ENCODE peak calls at places on chromosomes 4 and X, in five cellular contexts. Z, M, N, D and F are unnamed samples.

GRCh38 chrX:23118163-23118562 is 118.4 kb downstream of the DDX53 start:
- DNase-seq in Z (no peak), M (no peak), N (no peak), D (no peak), F (no peak)

GRCh38 chr4:167233523-167234387 is 539 bp downstream of the SPOCK3 start:
- DNase-seq in Z (peak; percentile 4), M (no peak), N (no peak), D (no peak), F (no peak)

GRCh38 chr4:150302553-150302952 is 224.3 kb downstream of the DCLK2 start:
- DNase-seq in Z (no peak), M (peak; percentile 76), N (no peak), D (peak; percentile 70), F (no peak)

GRCh38 chr4:41156574-41156973 is 57.8 kb downstream of the APBB2 start:
- DNase-seq in Z (no peak), M (no peak), N (no peak), D (no peak), F (no peak)

GRCh38 chr4:165802452-165802851 is 70.6 kb upstream of the TLL1 start:
- DNase-seq in Z (no peak), M (no peak), N (no peak), D (no peak), F (no peak)

GRCh38 chr4:155722336-155722735 is 36.5 kb upstream of the GUCY1B1 start:
- DNase-seq in Z (no peak), M (no peak), N (no peak), D (no peak), F (no peak)

GRCh38 chr4:8308856-8309771 is 39.6 kb downstream of the HTRA3 start:
- DNase-seq in Z (no peak), M (no peak), N (no peak), D (peak; percentile 90), F (peak; percentile 24)

GRCh38 chr4:82745173-82745842 is 53.3 kb downstream of the SCD5 start:
- DNase-seq in Z (no peak), M (no peak), N (no peak), D (no peak), F (no peak)

GRCh38 chr4:71194454-71194853 is 144.4 kb upstream of the SLC4A4 start:
- DNase-seq in Z (no peak), M (no peak), N (no peak), D (no peak), F (no peak)

GRCh38 chrX:15160558-15160957 is 109.3 kb downstream of the ASB9 start:
- DNase-seq in Z (no peak), M (no peak), N (no peak), D (no peak), F (no peak)

GRCh38 chrX:7028246-7028645 is 119.3 kb upstream of the STS start:
- DNase-seq in Z (no peak), M (no peak), N (no peak), D (no peak), F (no peak)

GRCh38 chr4:48968814-48969213 is 17.3 kb upstream of the CWH43 start:
- DNase-seq in Z (no peak), M (no peak), N (no peak), D (no peak), F (no peak)

GRCh38 chrX:23784487-23785301 is 1.7 kb downstream of the SAT1 start:
- DNase-seq in Z (no peak), M (peak; percentile 48), N (no peak), D (no peak), F (no peak)

GRCh38 chrX:68654693-68655092 is 7.2 kb downstream of the STARD8 start:
- DNase-seq in Z (no peak), M (no peak), N (no peak), D (no peak), F (no peak)

GRCh38 chr4:123741906-123742305 is 345.3 kb downstream of the SPRY1 start:
- DNase-seq in Z (no peak), M (no peak), N (no peak), D (no peak), F (no peak)

GRCh38 chrX:131747173-131747572 is 203.3 kb downstream of the OR13H1 start:
- DNase-seq in Z (no peak), M (no peak), N (peak; percentile 86), D (peak; percentile 89), F (peak; percentile 79)

GRCh38 chr4:119559044-119559647 is 69.5 kb downstream of the PDE5A start:
- DNase-seq in Z (no peak), M (peak; percentile 28), N (no peak), D (no peak), F (no peak)

GRCh38 chr4:188697217-188697616 is 558.0 kb downstream of the TRIML1 start:
- DNase-seq in Z (no peak), M (no peak), N (no peak), D (no peak), F (no peak)
- TF ChIP-seq POLR2A in Z (no peak), M (no peak), N (no peak), D (no peak), F (no peak)

GRCh38 chr4:78059524-78059889 is 2.4 kb downstream of the FRAS1 start:
- DNase-seq in Z (no peak), M (peak; percentile 72), N (peak; percentile 59), D (peak; percentile 70), F (peak; percentile 21)

GRCh38 chr4:78057600-78058560 is 757 bp downstream of the FRAS1 start:
- DNase-seq in Z (peak; percentile 18), M (no peak), N (peak; percentile 40), D (peak; percentile 75), F (peak; percentile 54)

GRCh38 chr4:78057135-78057599 is at the start of gene FRAS1:
- DNase-seq in Z (peak; percentile 19), M (no peak), N (peak; percentile 18), D (peak; percentile 68), F (no peak)

GRCh38 chr4:78059938-78060337 is 2.8 kb downstream of the FRAS1 start:
- DNase-seq in Z (no peak), M (no peak), N (no peak), D (no peak), F (no peak)

DNA sequence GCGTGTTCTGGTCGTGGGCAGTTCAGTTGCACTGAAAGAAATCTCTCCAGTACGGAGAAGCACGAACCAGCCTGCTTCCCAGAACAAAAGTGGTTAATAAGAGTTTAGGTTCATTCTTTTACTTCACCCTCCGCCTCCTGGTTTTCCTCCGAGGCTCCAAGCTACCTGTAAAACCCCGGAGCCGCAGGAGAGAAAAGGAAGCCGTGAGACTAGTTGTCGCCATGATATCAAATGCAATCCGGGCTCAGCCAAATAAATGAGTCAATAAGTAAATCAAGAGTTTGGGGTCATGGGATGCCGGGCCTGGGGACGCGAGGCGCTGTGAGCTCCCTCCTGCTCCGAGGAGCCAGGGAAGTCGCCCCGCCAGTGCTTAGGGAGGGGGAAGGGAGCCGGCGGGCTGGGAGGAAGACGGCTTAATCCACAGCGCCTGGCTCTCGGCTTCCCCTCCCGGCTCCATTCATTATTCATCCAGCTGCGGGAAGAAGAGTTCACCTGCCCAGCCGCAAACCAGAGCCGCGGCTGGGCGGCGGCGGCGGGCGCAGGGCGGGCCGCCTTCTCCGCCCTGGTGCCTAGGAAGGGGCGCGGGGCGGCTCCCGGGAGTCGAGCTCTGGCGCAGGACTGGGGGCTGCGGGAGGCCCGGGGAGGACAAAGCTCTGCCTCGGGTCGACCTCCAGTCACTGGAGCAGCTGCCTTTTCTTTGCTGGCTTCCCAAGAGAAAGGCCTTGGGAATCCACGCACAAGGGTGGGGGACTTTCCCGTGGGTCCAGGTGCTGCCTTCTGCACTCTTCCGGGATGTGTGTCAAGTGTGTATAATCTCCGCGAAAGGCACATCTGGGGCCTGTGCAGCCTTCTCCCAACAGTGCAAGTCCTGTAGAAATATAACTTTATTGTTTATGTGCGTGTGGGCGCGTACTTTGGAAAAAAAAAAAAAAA is 1.7 kb downstream of the FRAS1 start:
- DNase-seq in Z (no peak), M (no peak), N (peak; percentile 41), D (peak; percentile 77), F (no peak)
- TF ChIP-seq POLR2AphosphoS5 in Z (no peak), M (no peak), N (no peak), D (no peak), F (no peak)

GRCh38 chr4:1683903-1684755 is at the start of gene FAM53A:
- DNase-seq in Z (peak; percentile 85), M (peak; percentile 92), N (peak; percentile 96), D (peak; percentile 95), F (peak; percentile 89)
- TF ChIP-seq POLR2A in Z (peak; percentile 25), M (peak; percentile 56), N (no peak), D (no peak), F (no peak)

GRCh38 chr4:16779028-16779675 is 119.3 kb downstream of the LDB2 start:
- DNase-seq in Z (no peak), M (no peak), N (no peak), D (no peak), F (no peak)
- TF ChIP-seq POLR2AphosphoS5 in Z (no peak), M (no peak), N (no peak), D (no peak), F (no peak)

DNA sequence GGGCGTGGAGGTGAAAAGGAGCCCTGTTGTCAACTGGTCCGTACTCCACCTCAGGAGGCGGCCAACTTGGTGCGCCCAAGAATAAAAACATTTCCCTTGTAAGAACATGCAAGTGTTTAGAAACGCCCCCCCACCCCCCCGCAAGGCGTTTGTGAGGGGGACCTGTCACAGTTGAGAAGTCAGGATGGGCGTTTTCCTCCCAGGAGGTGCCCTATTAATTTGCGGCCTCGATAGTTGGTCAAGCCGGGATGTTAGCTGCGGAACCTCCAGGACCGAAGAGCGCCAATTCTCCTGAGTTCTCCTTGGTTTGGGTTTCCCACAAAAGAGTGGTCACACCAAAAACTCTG is 651 bp upstream of the SAP30 start:
- DNase-seq in Z (no peak), M (peak; percentile 66), N (peak; percentile 65), D (peak; percentile 91), F (peak; percentile 62)
- TF ChIP-seq POLR2A in Z (no peak), M (no peak), N (peak; percentile 21), D (no peak), F (no peak)

GRCh38 chrX:154738013-154738738 is 12.7 kb downstream of the GAB3 start:
- DNase-seq in Z (no peak), M (peak; percentile 62), N (peak; percentile 45), D (peak; percentile 86), F (no peak)
- TF ChIP-seq POLR2AphosphoS5 in Z (no peak), M (no peak), N (peak; percentile 41), D (peak; percentile 61), F (no peak)

GRCh38 chr4:134201216-134202098 is at the start of gene PABPC4L:
- DNase-seq in Z (no peak), M (peak; percentile 58), N (no peak), D (peak; percentile 69), F (no peak)
- TF ChIP-seq POLR2A in Z (no peak), M (no peak), N (no peak), D (no peak), F (no peak)